ENCODE peak calls at places on chromosome 16, in four cellular contexts. One of them, this sample, is unnamed.
A peak's percentile ranks its signal among the peaks of the same experiment; 100 is the strongest.

GRCh38 chr16:2236362-2237075 is at the start of gene DNASE1L2:
- DNase-seq in effector memory CD4-positive, alpha-beta T cell: no peak
- DNase-seq in EL: peak; percentile 34
- DNase-seq in H54: no peak
- DNase-seq in this sample: no peak

GRCh38 chr16:66604376-66605176 is at the start of gene CMTM3:
- DNase-seq in H54: peak; percentile 60
- DNase-seq in effector memory CD4-positive, alpha-beta T cell: peak; percentile 46
- DNase-seq in EL: peak; percentile 62
- DNase-seq in this sample: no peak

GRCh38 chr16:10979717-10980601 is 35.6 kb downstream of the CLEC16A start:
- DNase-seq in effector memory CD4-positive, alpha-beta T cell: no peak
- DNase-seq in H54: no peak
- DNase-seq in EL: no peak
- DNase-seq in this sample: no peak

GRCh38 chr16:84597518-84598390 is 20.1 kb downstream of the COTL1 start:
- DNase-seq in H54: no peak
- DNase-seq in effector memory CD4-positive, alpha-beta T cell: no peak
- DNase-seq in EL: no peak
- DNase-seq in this sample: no peak

GRCh38 chr16:17002557-17002956 is 468.2 kb downstream of the XYLT1 start:
- DNase-seq in effector memory CD4-positive, alpha-beta T cell: no peak
- DNase-seq in EL: no peak
- DNase-seq in H54: no peak
- DNase-seq in this sample: no peak

GRCh38 chr16:12296991-12297390 is 320.5 kb downstream of the SNX29 start:
- DNase-seq in EL: no peak
- DNase-seq in H54: no peak
- DNase-seq in effector memory CD4-positive, alpha-beta T cell: no peak
- DNase-seq in this sample: no peak

GRCh38 chr16:85798283-85798776 is 1.0 kb downstream of the EMC8 start:
- DNase-seq in effector memory CD4-positive, alpha-beta T cell: no peak
- DNase-seq in EL: no peak
- DNase-seq in H54: no peak
- DNase-seq in this sample: no peak

GRCh38 chr16:75059411-75059810 is 57.2 kb downstream of the LDHD start:
- DNase-seq in H54: no peak
- DNase-seq in effector memory CD4-positive, alpha-beta T cell: no peak
- DNase-seq in EL: no peak
- DNase-seq in this sample: no peak

GRCh38 chr16:86732621-86733297 is 154.4 kb downstream of the FOXL1 start:
- DNase-seq in EL: peak; percentile 27
- DNase-seq in H54: no peak
- DNase-seq in effector memory CD4-positive, alpha-beta T cell: no peak
- DNase-seq in this sample: no peak

GRCh38 chr16:57446530-57447141 is 549 bp downstream of the CIAPIN1 start:
- DNase-seq in EL: peak; percentile 37
- DNase-seq in effector memory CD4-positive, alpha-beta T cell: no peak
- DNase-seq in H54: peak; percentile 33
- DNase-seq in this sample: peak; percentile 1

GRCh38 chr16:1763521-1764511 is 7.5 kb downstream of the NME3 start:
- DNase-seq in effector memory CD4-positive, alpha-beta T cell: no peak
- DNase-seq in H54: no peak
- DNase-seq in EL: peak; percentile 16
- DNase-seq in this sample: no peak

GRCh38 chr16:52572656-52573055 is 25.7 kb upstream of the TOX3 start:
- DNase-seq in effector memory CD4-positive, alpha-beta T cell: no peak
- DNase-seq in EL: no peak
- DNase-seq in H54: no peak
- DNase-seq in this sample: no peak

GRCh38 chr16:79210629-79211028 is 389.9 kb downstream of the MAF start:
- DNase-seq in effector memory CD4-positive, alpha-beta T cell: no peak
- DNase-seq in H54: no peak
- DNase-seq in EL: no peak
- DNase-seq in this sample: no peak

GRCh38 chr16:65142276-65142675 is 20.4 kb upstream of the CDH11 start:
- DNase-seq in EL: no peak
- DNase-seq in effector memory CD4-positive, alpha-beta T cell: no peak
- DNase-seq in H54: no peak
- DNase-seq in this sample: no peak

GRCh38 chr16:69171325-69172095 is 15.5 kb upstream of the SNTB2 start:
- DNase-seq in EL: no peak
- DNase-seq in effector memory CD4-positive, alpha-beta T cell: no peak
- DNase-seq in H54: no peak
- DNase-seq in this sample: peak; percentile 41

GRCh38 chr16:4327782-4328579 is 12.1 kb downstream of the GLIS2 start:
- DNase-seq in H54: no peak
- DNase-seq in EL: peak; percentile 79
- DNase-seq in effector memory CD4-positive, alpha-beta T cell: no peak
- DNase-seq in this sample: peak; percentile 34

GRCh38 chr16:81567987-81568748 is 123.6 kb downstream of the CMIP start:
- DNase-seq in effector memory CD4-positive, alpha-beta T cell: no peak
- DNase-seq in H54: peak; percentile 92
- DNase-seq in EL: peak; percentile 88
- DNase-seq in this sample: peak; percentile 56

GRCh38 chr16:86968866-86969265 is 348.3 kb downstream of the C16orf95 start:
- DNase-seq in effector memory CD4-positive, alpha-beta T cell: no peak
- DNase-seq in H54: no peak
- DNase-seq in EL: no peak
- DNase-seq in this sample: no peak

GRCh38 chr16:80552277-80552676 is 11.5 kb downstream of the DYNLRB2 start:
- DNase-seq in effector memory CD4-positive, alpha-beta T cell: no peak
- DNase-seq in EL: no peak
- DNase-seq in H54: no peak
- DNase-seq in this sample: no peak

GRCh38 chr16:6207124-6207523 is 1109.5 kb upstream of the EEF2KMT start:
- DNase-seq in H54: no peak
- DNase-seq in effector memory CD4-positive, alpha-beta T cell: no peak
- DNase-seq in EL: no peak
- DNase-seq in this sample: no peak

GRCh38 chr16:59259074-59259963 is 525.2 kb upstream of the GOT2 start:
- DNase-seq in H54: no peak
- DNase-seq in effector memory CD4-positive, alpha-beta T cell: no peak
- DNase-seq in EL: no peak
- DNase-seq in this sample: no peak

GRCh38 chr16:84594725-84595038 is 23.2 kb downstream of the COTL1 start:
- DNase-seq in effector memory CD4-positive, alpha-beta T cell: no peak
- DNase-seq in EL: no peak
- DNase-seq in H54: no peak
- DNase-seq in this sample: no peak

GRCh38 chr16:68380676-68381362 is 67.5 kb downstream of the SMPD3 start:
- DNase-seq in effector memory CD4-positive, alpha-beta T cell: no peak
- DNase-seq in EL: no peak
- DNase-seq in H54: no peak
- DNase-seq in this sample: no peak

GRCh38 chr16:58057126-58057525 is 31.6 kb downstream of the MMP15 start:
- DNase-seq in EL: no peak
- DNase-seq in H54: no peak
- DNase-seq in effector memory CD4-positive, alpha-beta T cell: no peak
- DNase-seq in this sample: no peak

GRCh38 chr16:67571981-67572431 is 9.7 kb downstream of the CTCF start:
- DNase-seq in H54: no peak
- DNase-seq in effector memory CD4-positive, alpha-beta T cell: no peak
- DNase-seq in EL: peak; percentile 71
- DNase-seq in this sample: peak; percentile 62

GRCh38 chr16:72875291-72876036 is 172.5 kb downstream of the ZFHX3 start:
- DNase-seq in EL: peak; percentile 13
- DNase-seq in H54: no peak
- DNase-seq in effector memory CD4-positive, alpha-beta T cell: no peak
- DNase-seq in this sample: no peak

GRCh38 chr16:7004266-7004665 is 328.4 kb upstream of the RBFOX1 start:
- DNase-seq in H54: no peak
- DNase-seq in EL: no peak
- DNase-seq in effector memory CD4-positive, alpha-beta T cell: no peak
- DNase-seq in this sample: no peak

GRCh38 chr16:30186782-30187555 is 3.6 kb downstream of the CORO1A start:
- DNase-seq in EL: no peak
- DNase-seq in H54: no peak
- DNase-seq in effector memory CD4-positive, alpha-beta T cell: peak; percentile 72
- DNase-seq in this sample: no peak

GRCh38 chr16:59633996-59634579 is 900.0 kb upstream of the GOT2 start:
- DNase-seq in EL: peak; percentile 88
- DNase-seq in effector memory CD4-positive, alpha-beta T cell: no peak
- DNase-seq in H54: no peak
- DNase-seq in this sample: no peak

GRCh38 chr16:31064882-31065461 is 9.1 kb downstream of the ZNF668 start:
- DNase-seq in effector memory CD4-positive, alpha-beta T cell: no peak
- DNase-seq in H54: peak; percentile 94
- DNase-seq in EL: peak; percentile 93
- DNase-seq in this sample: peak; percentile 64

GRCh38 chr16:16096858-16097213 is 126.5 kb downstream of the ABCC6 start:
- DNase-seq in effector memory CD4-positive, alpha-beta T cell: no peak
- DNase-seq in H54: no peak
- DNase-seq in EL: no peak
- DNase-seq in this sample: no peak

GRCh38 chr16:24367186-24367585 is 111.1 kb downstream of the CACNG3 start:
- DNase-seq in EL: no peak
- DNase-seq in effector memory CD4-positive, alpha-beta T cell: no peak
- DNase-seq in H54: no peak
- DNase-seq in this sample: no peak

GRCh38 chr16:14682121-14682520 is 12.0 kb downstream of the PLA2G10 start:
- DNase-seq in H54: no peak
- DNase-seq in EL: no peak
- DNase-seq in effector memory CD4-positive, alpha-beta T cell: no peak
- DNase-seq in this sample: no peak

GRCh38 chr16:86030116-86030515 is 131.2 kb downstream of the IRF8 start:
- DNase-seq in H54: no peak
- DNase-seq in EL: no peak
- DNase-seq in effector memory CD4-positive, alpha-beta T cell: no peak
- DNase-seq in this sample: no peak

GRCh38 chr16:69201291-69201690 is 14.3 kb downstream of the SNTB2 start:
- DNase-seq in EL: no peak
- DNase-seq in H54: no peak
- DNase-seq in effector memory CD4-positive, alpha-beta T cell: no peak
- DNase-seq in this sample: no peak

GRCh38 chr16:28878083-28878926 is at the start of gene ATP2A1:
- DNase-seq in EL: no peak
- DNase-seq in effector memory CD4-positive, alpha-beta T cell: no peak
- DNase-seq in H54: no peak
- DNase-seq in this sample: no peak

GRCh38 chr16:71626018-71626857 is at the start of gene MARVELD3:
- DNase-seq in effector memory CD4-positive, alpha-beta T cell: no peak
- DNase-seq in EL: no peak
- DNase-seq in H54: no peak
- DNase-seq in this sample: no peak

GRCh38 chr16:10770907-10771306 is 27.3 kb downstream of the NUBP1 start:
- DNase-seq in H54: no peak
- DNase-seq in EL: no peak
- DNase-seq in effector memory CD4-positive, alpha-beta T cell: no peak
- DNase-seq in this sample: no peak

GRCh38 chr16:23917621-23918020 is 81.8 kb downstream of the PRKCB start:
- DNase-seq in H54: no peak
- DNase-seq in EL: no peak
- DNase-seq in effector memory CD4-positive, alpha-beta T cell: no peak
- DNase-seq in this sample: no peak